ENCODE peak calls at places on chromosomes 16 and 17, in six cellular contexts. W, M, O, F, T and E are unnamed samples.

GRCh38 chr17:58840820-58841612 is 85.4 kb downstream of the PPM1E start:
- DNase-seq in W (no peak), M (no peak), O (no peak), F (no peak), T (no peak), E (no peak)

GRCh38 chr17:48441231-48441711 is 11.3 kb upstream of the SKAP1 start:
- DNase-seq in W (no peak), M (no peak), O (no peak), F (no peak), T (no peak), E (no peak)

GRCh38 chr17:61393904-61394629 is 5.6 kb upstream of the TBX2 start:
- DNase-seq in W (no peak), M (no peak), O (no peak), F (no peak), T (no peak), E (no peak)

GRCh38 chr17:20294120-20294519 is 173.2 kb downstream of the LGALS9B start:
- DNase-seq in W (no peak), M (no peak), O (no peak), F (no peak), T (no peak), E (no peak)

GRCh38 chr17:17127730-17128291 is 78.3 kb downstream of the PLD6 start:
- DNase-seq in W (no peak), M (no peak), O (no peak), F (no peak), T (no peak), E (no peak)

GRCh38 chr17:56319531-56319930 is 166.3 kb downstream of the ANKFN1 start:
- DNase-seq in W (peak), M (peak), O (peak), F (no peak), T (peak), E (no peak)

GRCh38 chr16:51392651-51393187 is 241.6 kb upstream of the SALL1 start:
- DNase-seq in W (no peak), M (no peak), O (peak), F (no peak), T (no peak), E (peak)

GRCh38 chr16:3115011-3115410 is 2.6 kb downstream of the ZNF205 start:
- DNase-seq in W (no peak), M (no peak), O (no peak), F (no peak), T (no peak), E (no peak)

GRCh38 chr17:238964-239259 is 57.5 kb upstream of the DOC2B start:
- DNase-seq in W (no peak), M (no peak), O (no peak), F (no peak), T (no peak), E (no peak)

GRCh38 chr16:57013268-57013667 is 23.9 kb downstream of the NLRC5 start:
- DNase-seq in W (no peak), M (peak), O (peak), F (no peak), T (no peak), E (no peak)

GRCh38 chr17:68600881-68601564 is at the start of gene FAM20A:
- DNase-seq in W (no peak), M (no peak), O (peak), F (no peak), T (peak), E (no peak)

GRCh38 chr16:59586331-59586730 is 852.2 kb upstream of the GOT2 start:
- DNase-seq in W (no peak), M (no peak), O (no peak), F (no peak), T (no peak), E (no peak)

GRCh38 chr17:77323413-77324171 is 182.8 kb downstream of the SEC14L1 start:
- DNase-seq in W (no peak), M (no peak), O (peak), F (no peak), T (peak), E (no peak)

GRCh38 chr16:28951410-28951943 is 740 bp downstream of the NFATC2IP start:
- DNase-seq in W (no peak), M (no peak), O (no peak), F (no peak), T (no peak), E (no peak)

GRCh38 chr17:73100363-73100762 is 7.9 kb upstream of the SLC39A11 start:
- DNase-seq in W (no peak), M (no peak), O (no peak), F (no peak), T (no peak), E (no peak)

GRCh38 chr17:75822119-75822799 is 21.9 kb downstream of the UNC13D start:
- DNase-seq in W (no peak), M (no peak), O (no peak), F (no peak), T (no peak), E (no peak)

GRCh38 chr17:80474933-80475915 is 1.2 kb downstream of the NPTX1 start:
- DNase-seq in W (no peak), M (no peak), O (peak), F (no peak), T (peak), E (no peak)

GRCh38 chr17:49994085-49995054 is 654 bp downstream of the DLX3 start:
- DNase-seq in W (no peak), M (no peak), O (peak), F (no peak), T (no peak), E (no peak)

GRCh38 chr17:7750321-7750821 is 32.8 kb downstream of the DNAH2 start:
- DNase-seq in W (no peak), M (peak), O (peak), F (no peak), T (no peak), E (peak)

GRCh38 chr17:1617620-1618174 is 10.9 kb downstream of the SLC43A2 start:
- DNase-seq in W (peak), M (peak), O (no peak), F (no peak), T (peak), E (peak)

GRCh38 chr17:5418858-5419355 is 555 bp downstream of the NUP88 start:
- DNase-seq in W (peak), M (no peak), O (no peak), F (no peak), T (peak), E (no peak)

GRCh38 chr16:50407351-50407750 is 38.6 kb upstream of the BRD7 start:
- DNase-seq in W (no peak), M (no peak), O (no peak), F (no peak), T (no peak), E (no peak)

GRCh38 chr17:40290629-40291296 is 3.1 kb downstream of the CDC6 start:
- DNase-seq in W (no peak), M (peak), O (peak), F (no peak), T (peak), E (peak)

GRCh38 chr16:15897834-15898254 is 9.4 kb upstream of the CEP20 start:
- DNase-seq in W (no peak), M (no peak), O (peak), F (no peak), T (no peak), E (no peak)

GRCh38 chr16:22813946-22814325 is at the start of gene HS3ST2:
- DNase-seq in W (no peak), M (no peak), O (peak), F (peak), T (no peak), E (no peak)

GRCh38 chr16:35180970-35181369 is 1721.6 kb downstream of the TP53TG3F start:
- DNase-seq in W (no peak), M (no peak), O (no peak), F (no peak), T (no peak), E (no peak)

GRCh38 chr16:19517424-19518089 is 4.3 kb downstream of the GDE1 start:
- DNase-seq in W (no peak), M (no peak), O (no peak), F (no peak), T (peak), E (no peak)

GRCh38 chr17:6639651-6640535 is 618 bp downstream of the KIAA0753 start:
- DNase-seq in W (no peak), M (no peak), O (peak), F (no peak), T (peak), E (no peak)

GRCh38 chr17:29126268-29126923 is 53.8 kb downstream of the MYO18A start:
- DNase-seq in W (no peak), M (no peak), O (no peak), F (no peak), T (no peak), E (no peak)

GRCh38 chr17:11144358-11145233 is 96.4 kb upstream of the SHISA6 start:
- DNase-seq in W (no peak), M (no peak), O (peak), F (no peak), T (peak), E (no peak)

GRCh38 chr16:49972280-49972679 is 52.7 kb upstream of the CNEP1R1 start:
- DNase-seq in W (no peak), M (no peak), O (no peak), F (no peak), T (no peak), E (no peak)

GRCh38 chr16:86018487-86018886 is 119.5 kb downstream of the IRF8 start:
- DNase-seq in W (no peak), M (no peak), O (peak), F (no peak), T (no peak), E (no peak)

GRCh38 chr17:57356722-57357391 is 100.5 kb downstream of the MSI2 start:
- DNase-seq in W (no peak), M (no peak), O (no peak), F (no peak), T (no peak), E (no peak)

GRCh38 chr17:21029032-21029431 is 13.8 kb downstream of the USP22 start:
- DNase-seq in W (no peak), M (no peak), O (peak), F (no peak), T (peak), E (no peak)

GRCh38 chr17:60720763-60721531 is 43.3 kb downstream of the BCAS3 start:
- DNase-seq in W (peak), M (peak), O (peak), F (peak), T (peak), E (peak)

GRCh38 chr17:76709077-76709950 is 1.5 kb downstream of the MXRA7 start:
- DNase-seq in W (no peak), M (peak), O (peak), F (no peak), T (peak), E (peak)

GRCh38 chr17:42288985-42289862 is 926 bp downstream of the STAT5A start:
- DNase-seq in W (no peak), M (no peak), O (no peak), F (no peak), T (no peak), E (no peak)